ENCODE peak calls at places on chromosomes 3 and 15, in six cellular contexts. N is heart right ventricle; V is H9; Z is CD8-positive, alpha-beta T cell; A is OCI-LY7; C is endothelial cell. G is an unnamed sample.

GRCh38 chr3:114214542-114215341 is 22.6 kb downstream of the ZNF80 start:
- DNase-seq in N (no peak), V (no peak), Z (peak), A (peak), C (no peak), G (no peak)

GRCh38 chr3:58651268-58651667 is 15.3 kb downstream of the FAM3D start:
- DNase-seq in N (no peak), V (no peak), Z (no peak), A (no peak), C (no peak), G (no peak)

GRCh38 chr3:96779810-96780209 is 34.6 kb upstream of the EPHA6 start:
- DNase-seq in N (no peak), V (peak), Z (no peak), A (no peak), C (no peak), G (no peak)

GRCh38 chr3:170726976-170727661 is 141.2 kb upstream of the SLC7A14 start:
- DNase-seq in N (no peak), V (no peak), Z (no peak), A (no peak), C (no peak), G (no peak)

GRCh38 chr3:46312996-46313395 is 40.9 kb upstream of the CCR2 start:
- DNase-seq in N (no peak), V (no peak), Z (no peak), A (no peak), C (no peak), G (no peak)

GRCh38 chr3:171399842-171400241 is 60.4 kb downstream of the TNIK start:
- DNase-seq in N (no peak), V (no peak), Z (no peak), A (no peak), C (no peak), G (no peak)

GRCh38 chr15:58201536-58201935 is 63.4 kb downstream of the AQP9 start:
- DNase-seq in N (no peak), V (no peak), Z (no peak), A (no peak), C (no peak), G (no peak)

GRCh38 chr15:42796955-42797779 is 60.2 kb upstream of the CDAN1 start:
- DNase-seq in N (no peak), V (no peak), Z (no peak), A (no peak), C (no peak), G (no peak)

GRCh38 chr3:110886514-110886913 is 185.1 kb upstream of the NECTIN3 start:
- DNase-seq in N (no peak), V (no peak), Z (no peak), A (no peak), C (no peak), G (no peak)

GRCh38 chr15:37865687-37866086 is 68.8 kb upstream of the TMCO5A start:
- DNase-seq in N (no peak), V (no peak), Z (no peak), A (no peak), C (no peak), G (no peak)

GRCh38 chr3:4332111-4332510 is 28.9 kb downstream of the SETMAR start:
- DNase-seq in N (no peak), V (no peak), Z (no peak), A (no peak), C (no peak), G (no peak)
- TF ChIP-seq CTCF in N (no peak), V (no peak), Z (no peak), A (no peak), C (no peak), G (no peak)

DNA sequence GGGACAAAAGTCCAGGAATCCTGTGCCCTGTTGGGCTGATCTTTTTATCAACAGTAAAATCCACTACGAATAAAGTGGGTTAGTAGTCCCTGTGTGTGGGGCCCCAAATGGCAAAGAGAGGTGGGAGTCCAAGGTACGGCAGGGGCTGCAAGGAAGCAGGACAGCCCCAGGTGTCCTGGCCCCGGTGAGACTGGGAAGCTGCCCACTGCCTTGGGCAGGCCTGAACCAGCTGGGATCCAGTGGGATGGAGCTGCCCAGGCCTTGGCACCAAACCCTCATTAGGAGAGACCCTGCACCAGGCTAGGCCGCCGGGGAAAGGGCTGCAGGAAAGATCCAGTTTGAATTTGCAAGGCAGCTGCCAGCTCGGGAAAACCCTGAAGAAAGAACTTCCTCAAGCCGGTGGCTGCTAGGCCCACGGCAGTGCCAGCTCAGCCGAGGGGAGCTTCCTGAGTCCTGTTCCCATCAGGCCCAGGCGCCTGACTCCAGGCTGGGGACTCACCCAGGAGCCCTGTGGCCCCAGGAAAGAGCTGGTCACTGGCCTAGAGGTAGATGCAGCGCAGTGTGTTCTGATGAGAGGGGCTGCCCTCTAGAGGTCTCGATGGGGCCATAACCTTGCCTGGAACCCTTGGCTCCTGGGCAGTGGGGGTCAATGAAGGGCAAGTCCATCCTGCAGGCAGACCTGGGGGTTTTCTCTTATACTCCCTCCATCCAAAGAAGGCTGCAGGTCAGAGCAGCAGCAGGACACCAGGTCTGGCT is 14.4 kb upstream of the GNAI2 start:
- DNase-seq in N (no peak), V (peak), Z (no peak), A (peak), C (peak), G (no peak)
- TF ChIP-seq CTCF in N (no peak), V (peak), Z (no peak), A (peak), C (no peak), G (no peak)

DNA sequence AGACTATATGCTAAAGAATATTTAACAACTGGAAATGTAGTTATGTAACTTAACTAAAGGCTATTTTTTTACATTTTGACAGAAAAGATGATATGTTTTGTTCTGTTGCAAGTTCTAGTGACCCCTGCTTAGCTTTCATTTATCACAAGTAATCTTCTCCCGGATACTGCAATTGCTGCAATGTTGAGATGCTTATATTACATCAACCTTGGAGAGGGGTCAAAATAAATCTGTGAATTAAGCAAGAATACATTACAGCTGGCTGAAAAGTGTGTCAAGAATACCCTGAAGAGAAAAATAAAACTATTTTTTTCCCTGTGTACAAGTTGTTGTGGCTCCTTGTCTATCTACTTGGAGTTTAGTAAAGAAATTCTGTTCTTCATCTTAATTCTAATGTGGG is 232.1 kb upstream of the GOLIM4 start:
- DNase-seq in N (no peak), V (no peak), Z (no peak), A (no peak), C (no peak), G (no peak)
- TF ChIP-seq CTCF in N (no peak), V (no peak), Z (no peak), A (no peak), C (no peak), G (no peak)

GRCh38 chr3:124831631-124832184 is 55.5 kb downstream of the ITGB5 start:
- DNase-seq in N (no peak), V (no peak), Z (no peak), A (no peak), C (no peak), G (no peak)

GRCh38 chr3:124829175-124829818 is 57.9 kb downstream of the ITGB5 start:
- DNase-seq in N (no peak), V (no peak), Z (no peak), A (no peak), C (no peak), G (no peak)

GRCh38 chr3:124826703-124827102 is 60.5 kb downstream of the ITGB5 start:
- DNase-seq in N (no peak), V (peak), Z (no peak), A (no peak), C (no peak), G (no peak)

GRCh38 chr3:124832782-124833709 is 54.1 kb downstream of the ITGB5 start:
- DNase-seq in N (no peak), V (no peak), Z (no peak), A (no peak), C (no peak), G (no peak)

DNA sequence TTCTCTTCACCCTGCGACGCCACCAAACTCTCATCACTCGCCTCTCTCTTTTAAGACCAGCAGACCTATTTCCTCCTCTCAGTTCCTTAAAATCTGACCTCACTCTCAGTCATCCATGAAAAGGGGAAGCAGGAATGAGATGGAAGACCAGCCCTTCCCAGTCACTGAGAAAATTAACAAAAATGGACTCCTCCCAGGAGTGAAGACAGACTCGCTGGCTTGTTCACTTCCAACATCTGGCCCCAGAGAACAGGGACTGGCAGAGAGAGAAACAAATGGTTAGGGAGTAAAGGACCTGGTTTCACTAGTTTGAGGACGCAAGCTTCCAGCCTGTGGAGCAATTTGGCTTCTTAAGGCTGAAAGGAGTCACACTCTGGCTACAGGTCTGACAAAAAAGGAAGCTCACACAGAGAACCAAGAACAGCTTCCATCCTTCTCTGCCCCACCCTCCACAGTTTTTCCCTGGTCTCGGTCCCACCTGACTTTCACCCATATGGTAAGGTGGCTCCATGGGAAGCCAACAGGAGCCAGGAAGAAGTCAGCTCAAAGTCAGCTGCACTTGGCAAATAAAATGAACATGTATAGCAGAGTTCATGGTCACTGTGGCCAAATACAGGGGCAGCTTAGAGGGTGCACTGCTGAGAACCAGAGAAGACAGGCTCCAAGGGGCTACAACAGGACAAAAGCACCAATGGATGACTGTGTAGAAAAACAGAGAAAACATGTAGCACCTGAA is 57.2 kb downstream of the ITGB5 start:
- DNase-seq in N (no peak), V (no peak), Z (no peak), A (no peak), C (no peak), G (no peak)
- TF ChIP-seq CTCF in N (no peak), V (no peak), Z (no peak), A (no peak), C (no peak), G (no peak)

DNA sequence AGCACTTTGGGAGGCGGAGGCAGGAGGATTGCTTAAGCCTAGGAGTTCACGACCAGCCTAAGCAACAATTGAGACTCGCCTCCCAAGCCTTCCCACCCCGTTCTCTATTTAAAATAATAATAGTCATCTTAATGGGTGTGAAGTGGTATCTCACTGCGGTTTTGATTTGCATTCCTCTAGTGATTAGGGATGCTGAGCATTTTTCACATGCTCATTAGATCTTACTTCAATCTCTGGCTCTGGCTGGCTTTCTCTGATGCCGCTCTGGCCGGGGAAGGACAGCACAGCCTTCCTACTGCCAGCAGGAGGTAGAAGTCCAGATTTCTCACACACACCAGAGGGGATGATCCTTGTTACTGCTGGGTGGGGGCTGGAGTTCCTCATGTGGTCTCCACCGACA is 7.4 kb upstream of the EIF4A2 start:
- DNase-seq in N (no peak), V (peak), Z (no peak), A (no peak), C (no peak), G (no peak)
- TF ChIP-seq CTCF in N (no peak), V (peak), Z (no peak), A (no peak), C (no peak), G (no peak)

GRCh38 chr3:167406876-167407492 is 26.9 kb upstream of the ZBBX start:
- DNase-seq in N (no peak), V (peak), Z (no peak), A (peak), C (peak), G (no peak)
- TF ChIP-seq CTCF in N (peak), V (peak), Z (no peak), A (peak), C (no peak), G (peak)

G was measured in GM13976.